ENCODE peak calls at places on chromosomes 1 and 21, in ten cellular contexts. One of them, this sample, is unnamed.

GRCh38 chr1:39632491-39633417 is 6.7 kb downstream of the HEYL start:
- DNase-seq in astrocyte of the spinal cord: peak
- DNase-seq in GM12865: no peak
- DNase-seq in cardiac muscle cell: peak
- DNase-seq in epithelial cell of esophagus: peak
- DNase-seq in glutamatergic neuron: peak
- DNase-seq in AG04450: no peak
- DNase-seq in kidney epithelial cell: no peak
- DNase-seq in GM10248: no peak
- DNase-seq in A673: no peak
- DNase-seq in this sample: no peak

GRCh38 chr1:59730302-59730701 is 84.4 kb upstream of the HOOK1 start:
- DNase-seq in GM10248: no peak
- DNase-seq in astrocyte of the spinal cord: peak
- DNase-seq in cardiac muscle cell: no peak
- DNase-seq in GM12865: no peak
- DNase-seq in A673: no peak
- DNase-seq in glutamatergic neuron: no peak
- DNase-seq in AG04450: peak
- DNase-seq in epithelial cell of esophagus: peak
- DNase-seq in kidney epithelial cell: peak
- DNase-seq in this sample: no peak

GRCh38 chr1:32759997-32760623 is 57.0 kb downstream of the YARS1 start:
- DNase-seq in kidney epithelial cell: peak
- DNase-seq in glutamatergic neuron: peak
- DNase-seq in GM12865: no peak
- DNase-seq in GM10248: no peak
- DNase-seq in astrocyte of the spinal cord: peak
- DNase-seq in cardiac muscle cell: peak
- DNase-seq in A673: no peak
- DNase-seq in AG04450: no peak
- DNase-seq in epithelial cell of esophagus: peak
- DNase-seq in this sample: no peak

GRCh38 chr1:84613026-84613425 is 38.8 kb upstream of the CTBS start:
- DNase-seq in GM10248: no peak
- DNase-seq in astrocyte of the spinal cord: no peak
- DNase-seq in glutamatergic neuron: no peak
- DNase-seq in AG04450: no peak
- DNase-seq in epithelial cell of esophagus: peak
- DNase-seq in GM12865: no peak
- DNase-seq in kidney epithelial cell: no peak
- DNase-seq in cardiac muscle cell: no peak
- DNase-seq in A673: no peak
- DNase-seq in this sample: no peak

GRCh38 chr21:43731891-43732711 is 13.2 kb downstream of the PDXK start:
- DNase-seq in cardiac muscle cell: no peak
- DNase-seq in glutamatergic neuron: no peak
- DNase-seq in epithelial cell of esophagus: no peak
- DNase-seq in A673: peak
- DNase-seq in GM12865: no peak
- DNase-seq in kidney epithelial cell: no peak
- DNase-seq in GM10248: no peak
- DNase-seq in astrocyte of the spinal cord: no peak
- DNase-seq in AG04450: no peak
- DNase-seq in this sample: no peak

GRCh38 chr1:63892632-63893395 is 119.0 kb downstream of the ROR1 start:
- DNase-seq in kidney epithelial cell: peak
- DNase-seq in A673: peak
- DNase-seq in epithelial cell of esophagus: peak
- DNase-seq in GM10248: peak
- DNase-seq in cardiac muscle cell: no peak
- DNase-seq in GM12865: peak
- DNase-seq in astrocyte of the spinal cord: peak
- DNase-seq in AG04450: no peak
- DNase-seq in glutamatergic neuron: no peak
- DNase-seq in this sample: no peak

GRCh38 chr1:198678301-198678836 is 39.5 kb downstream of the PTPRC start:
- DNase-seq in cardiac muscle cell: no peak
- DNase-seq in astrocyte of the spinal cord: no peak
- DNase-seq in GM10248: no peak
- DNase-seq in glutamatergic neuron: no peak
- DNase-seq in A673: no peak
- DNase-seq in GM12865: peak
- DNase-seq in epithelial cell of esophagus: no peak
- DNase-seq in AG04450: no peak
- DNase-seq in kidney epithelial cell: no peak
- DNase-seq in this sample: no peak

GRCh38 chr1:202047977-202048376 is 37.6 kb downstream of the ELF3 start:
- DNase-seq in glutamatergic neuron: no peak
- DNase-seq in astrocyte of the spinal cord: no peak
- DNase-seq in A673: no peak
- DNase-seq in kidney epithelial cell: no peak
- DNase-seq in cardiac muscle cell: no peak
- DNase-seq in GM10248: no peak
- DNase-seq in AG04450: no peak
- DNase-seq in GM12865: no peak
- DNase-seq in epithelial cell of esophagus: no peak
- DNase-seq in this sample: no peak

DNA sequence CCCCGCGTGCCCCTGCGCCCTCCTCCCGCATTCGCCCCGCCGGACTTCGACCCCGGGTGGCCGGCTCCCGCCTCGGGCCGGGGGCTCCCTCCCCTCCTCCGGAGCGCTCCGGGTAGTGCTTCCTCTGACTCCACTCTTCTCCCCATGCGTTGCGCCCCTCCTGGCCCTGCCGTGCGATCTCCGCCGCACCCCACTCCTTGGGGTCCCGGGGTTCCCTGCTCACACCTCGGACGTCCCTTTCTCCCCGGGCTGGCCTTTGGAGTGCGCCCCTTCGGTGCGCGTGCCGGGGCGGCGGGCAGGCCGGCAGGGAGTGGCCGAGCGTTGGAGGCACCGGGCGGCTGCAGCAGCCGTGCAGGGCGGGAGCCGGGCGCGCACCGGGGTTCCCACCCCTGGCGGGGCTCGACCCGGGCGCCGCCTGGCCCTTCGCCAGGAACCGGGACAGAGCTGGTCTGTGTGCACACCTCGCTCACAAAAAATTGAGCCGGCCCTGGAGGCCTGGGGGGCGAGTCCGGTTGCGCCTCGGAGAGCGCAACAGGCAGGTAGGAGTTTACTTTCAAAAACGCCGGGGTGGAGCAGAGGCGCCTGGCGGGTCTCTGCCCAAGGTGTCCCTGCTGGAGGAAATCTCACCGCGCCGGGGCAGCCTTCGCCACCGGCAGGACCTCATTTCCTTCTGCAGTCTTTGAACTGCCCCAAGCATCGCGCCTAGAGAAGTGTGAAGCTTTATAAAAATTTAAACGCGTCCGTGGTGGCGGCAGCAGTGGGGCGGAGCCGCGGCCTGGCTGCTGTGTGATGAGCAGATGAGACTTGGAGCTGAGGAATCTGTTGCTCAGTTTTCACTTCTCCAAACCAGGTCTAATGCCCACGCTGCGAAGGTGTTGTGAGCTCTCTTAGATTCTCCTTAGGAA is 650 bp downstream of the VANGL1 start:
- DNase-seq in epithelial cell of esophagus: peak
- DNase-seq in GM12865: peak
- DNase-seq in GM10248: peak
- DNase-seq in cardiac muscle cell: peak
- DNase-seq in astrocyte of the spinal cord: peak
- DNase-seq in glutamatergic neuron: peak
- DNase-seq in kidney epithelial cell: no peak
- DNase-seq in AG04450: no peak
- DNase-seq in A673: peak
- DNase-seq in this sample: no peak
- TF ChIP-seq CTCF in epithelial cell of esophagus: peak
- TF ChIP-seq CTCF in GM12865: no peak
- TF ChIP-seq CTCF in GM10248: peak
- TF ChIP-seq CTCF in cardiac muscle cell: peak
- TF ChIP-seq CTCF in astrocyte of the spinal cord: no peak
- TF ChIP-seq CTCF in glutamatergic neuron: no peak
- TF ChIP-seq CTCF in kidney epithelial cell: peak
- TF ChIP-seq CTCF in AG04450: peak
- TF ChIP-seq CTCF in A673: peak
- TF ChIP-seq CTCF in this sample: peak

GRCh38 chr1:26694185-26694572 is 1.6 kb upstream of the ARID1A start:
- DNase-seq in glutamatergic neuron: no peak
- DNase-seq in A673: no peak
- DNase-seq in astrocyte of the spinal cord: no peak
- DNase-seq in kidney epithelial cell: no peak
- DNase-seq in epithelial cell of esophagus: no peak
- DNase-seq in GM10248: no peak
- DNase-seq in AG04450: no peak
- DNase-seq in GM12865: no peak
- DNase-seq in cardiac muscle cell: peak
- DNase-seq in this sample: no peak

GRCh38 chr1:26692211-26692792 is 3.5 kb upstream of the ARID1A start:
- DNase-seq in GM10248: peak
- DNase-seq in cardiac muscle cell: peak
- DNase-seq in glutamatergic neuron: peak
- DNase-seq in A673: peak
- DNase-seq in astrocyte of the spinal cord: peak
- DNase-seq in epithelial cell of esophagus: peak
- DNase-seq in GM12865: peak
- DNase-seq in kidney epithelial cell: peak
- DNase-seq in AG04450: peak
- DNase-seq in this sample: no peak

GRCh38 chr1:26694597-26695416 is 1.0 kb upstream of the ARID1A start:
- DNase-seq in glutamatergic neuron: no peak
- DNase-seq in A673: no peak
- DNase-seq in GM10248: no peak
- DNase-seq in kidney epithelial cell: no peak
- DNase-seq in AG04450: no peak
- DNase-seq in astrocyte of the spinal cord: no peak
- DNase-seq in epithelial cell of esophagus: no peak
- DNase-seq in GM12865: peak
- DNase-seq in cardiac muscle cell: no peak
- DNase-seq in this sample: no peak

GRCh38 chr1:26693557-26694184 is 2.1 kb upstream of the ARID1A start:
- DNase-seq in glutamatergic neuron: no peak
- DNase-seq in A673: peak
- DNase-seq in kidney epithelial cell: no peak
- DNase-seq in GM10248: no peak
- DNase-seq in AG04450: no peak
- DNase-seq in epithelial cell of esophagus: no peak
- DNase-seq in cardiac muscle cell: no peak
- DNase-seq in GM12865: peak
- DNase-seq in astrocyte of the spinal cord: no peak
- DNase-seq in this sample: no peak

DNA sequence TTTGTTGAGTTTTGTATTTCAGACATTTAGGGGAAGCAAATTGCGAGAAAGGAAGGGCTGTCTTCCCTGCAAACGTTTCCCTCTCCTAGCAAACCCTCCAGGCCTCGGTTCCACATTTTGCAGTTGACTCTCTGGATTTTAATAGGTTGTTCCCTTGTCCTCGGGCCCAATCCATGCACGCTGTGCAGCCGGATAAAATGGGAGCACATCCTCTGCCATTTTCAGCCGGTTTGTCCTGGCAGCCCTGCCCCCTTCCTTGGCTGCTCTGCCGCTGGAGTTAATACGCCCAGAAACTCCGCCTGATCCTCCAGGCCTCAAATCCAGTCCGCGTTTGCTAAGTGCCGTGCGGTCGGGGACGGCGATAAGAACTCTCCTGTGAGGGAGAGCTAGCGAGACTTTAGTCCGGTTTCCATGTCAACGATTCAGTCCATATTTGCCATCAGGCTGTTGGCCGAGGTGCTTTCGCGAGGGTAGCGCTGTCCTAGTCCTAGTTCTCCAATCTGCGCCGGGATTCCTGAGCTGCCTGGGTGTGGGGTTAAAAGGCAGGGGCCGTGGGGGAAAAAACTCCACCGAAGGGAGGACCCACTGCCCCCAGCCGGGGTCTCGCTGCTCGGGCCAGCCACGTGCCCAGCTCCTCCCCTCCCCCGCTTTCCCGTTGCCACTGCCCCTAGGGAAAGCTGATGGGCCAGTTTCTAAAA is 2.9 kb upstream of the ARID1A start:
- DNase-seq in A673: peak
- DNase-seq in glutamatergic neuron: peak
- DNase-seq in GM10248: peak
- DNase-seq in AG04450: peak
- DNase-seq in astrocyte of the spinal cord: peak
- DNase-seq in kidney epithelial cell: peak
- DNase-seq in epithelial cell of esophagus: peak
- DNase-seq in cardiac muscle cell: peak
- DNase-seq in GM12865: peak
- DNase-seq in this sample: peak
- TF ChIP-seq CTCF in A673: no peak
- TF ChIP-seq CTCF in glutamatergic neuron: no peak
- TF ChIP-seq CTCF in GM10248: no peak
- TF ChIP-seq CTCF in AG04450: no peak
- TF ChIP-seq CTCF in astrocyte of the spinal cord: no peak
- TF ChIP-seq CTCF in kidney epithelial cell: no peak
- TF ChIP-seq CTCF in epithelial cell of esophagus: peak
- TF ChIP-seq CTCF in cardiac muscle cell: no peak
- TF ChIP-seq CTCF in GM12865: no peak
- TF ChIP-seq CTCF in this sample: peak

GRCh38 chr1:245825128-245825901 is 670.5 kb downstream of the KIF26B start:
- DNase-seq in cardiac muscle cell: peak
- DNase-seq in GM12865: no peak
- DNase-seq in AG04450: no peak
- DNase-seq in glutamatergic neuron: no peak
- DNase-seq in A673: peak
- DNase-seq in epithelial cell of esophagus: no peak
- DNase-seq in kidney epithelial cell: no peak
- DNase-seq in astrocyte of the spinal cord: peak
- DNase-seq in GM10248: no peak
- DNase-seq in this sample: no peak
- TF ChIP-seq CTCF in cardiac muscle cell: peak
- TF ChIP-seq CTCF in GM12865: no peak
- TF ChIP-seq CTCF in AG04450: peak
- TF ChIP-seq CTCF in glutamatergic neuron: no peak
- TF ChIP-seq CTCF in A673: peak
- TF ChIP-seq CTCF in epithelial cell of esophagus: no peak
- TF ChIP-seq CTCF in kidney epithelial cell: no peak
- TF ChIP-seq CTCF in astrocyte of the spinal cord: peak
- TF ChIP-seq CTCF in GM10248: no peak
- TF ChIP-seq CTCF in this sample: peak

DNA sequence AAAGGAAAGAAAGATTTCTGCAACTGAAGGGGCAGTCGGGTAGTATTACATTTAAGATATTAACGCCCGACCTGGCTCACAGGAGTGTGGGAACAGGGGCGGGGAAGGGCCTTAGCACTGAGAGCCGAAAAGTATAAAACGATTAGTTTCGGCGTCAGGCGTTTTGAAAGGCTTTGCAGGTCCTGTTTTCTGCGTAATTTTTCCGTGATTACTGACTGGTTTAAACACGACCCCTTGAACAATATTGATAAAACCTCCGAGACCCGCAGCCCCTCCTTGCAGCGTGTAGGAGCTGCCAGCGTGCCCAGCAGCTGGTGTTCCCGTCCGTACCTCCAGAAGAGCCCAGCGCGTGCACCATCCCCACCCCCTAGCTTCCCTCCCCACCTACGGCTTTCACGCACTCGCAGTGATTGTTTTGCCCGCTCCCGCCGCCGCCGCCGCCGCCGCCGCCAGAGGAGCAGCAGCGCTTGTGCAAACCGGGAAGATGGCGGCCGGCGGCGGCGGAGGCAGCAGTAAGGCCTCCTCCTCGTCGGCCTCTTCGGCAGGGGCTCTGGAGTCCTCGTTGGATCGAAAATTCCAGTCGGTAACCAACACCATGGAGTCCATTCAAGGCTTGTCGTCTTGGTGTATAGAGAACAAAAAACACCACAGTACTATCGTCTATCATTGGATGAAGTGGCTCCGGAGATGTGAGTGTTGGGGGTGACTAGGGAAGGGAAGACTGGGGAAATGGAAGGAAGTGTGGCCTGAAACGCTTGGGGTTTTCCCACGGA is 470 bp downstream of the RPRD2 start:
- DNase-seq in GM10248: peak
- DNase-seq in kidney epithelial cell: no peak
- DNase-seq in AG04450: peak
- DNase-seq in epithelial cell of esophagus: peak
- DNase-seq in cardiac muscle cell: peak
- DNase-seq in glutamatergic neuron: peak
- DNase-seq in A673: peak
- DNase-seq in astrocyte of the spinal cord: peak
- DNase-seq in GM12865: peak
- DNase-seq in this sample: peak
- TF ChIP-seq CTCF in GM10248: no peak
- TF ChIP-seq CTCF in kidney epithelial cell: no peak
- TF ChIP-seq CTCF in AG04450: no peak
- TF ChIP-seq CTCF in epithelial cell of esophagus: no peak
- TF ChIP-seq CTCF in cardiac muscle cell: no peak
- TF ChIP-seq CTCF in glutamatergic neuron: no peak
- TF ChIP-seq CTCF in A673: no peak
- TF ChIP-seq CTCF in astrocyte of the spinal cord: no peak
- TF ChIP-seq CTCF in GM12865: no peak
- TF ChIP-seq CTCF in this sample: peak

This sample was measured in chondrocyte.